ENCODE peak calls at places on chromosomes 7 and 10, in four cellular contexts. W is esophagus muscularis mucosa, C is heart left ventricle, X is breast epithelium. R is an unnamed sample.

GRCh38 chr10:4656576-4657194 is 169.3 kb upstream of the AKR1E2 start:
- DNase-seq in W (no peak), C (peak), X (peak), R (no peak)

GRCh38 chr7:133572087-133572486 is 319.2 kb downstream of the EXOC4 start:
- DNase-seq in C (no peak), X (no peak), W (no peak), R (no peak)

GRCh38 chr7:95045236-95045923 is 138.0 kb downstream of the PPP1R9A start:
- DNase-seq in W (no peak), X (no peak), C (no peak), R (no peak)

GRCh38 chr7:80018941-80019808 is 115.5 kb upstream of the GNAI1 start:
- DNase-seq in C (peak), X (no peak), W (no peak), R (no peak)

GRCh38 chr7:3464900-3465622 is 164.0 kb downstream of the SDK1 start:
- DNase-seq in X (no peak), C (no peak), W (no peak), R (no peak)

GRCh38 chr7:68800316-68800715 is 798.0 kb upstream of the AUTS2 start:
- DNase-seq in W (no peak), X (no peak), C (no peak), R (no peak)

GRCh38 chr7:55059006-55059405 is 40.2 kb downstream of the EGFR start:
- DNase-seq in W (no peak), C (no peak), X (no peak), R (no peak)

GRCh38 chr10:105806-106205 is 29.4 kb upstream of the ZMYND11 start:
- DNase-seq in W (no peak), X (no peak), C (no peak), R (no peak)

GRCh38 chr7:31106303-31107105 is 54.4 kb downstream of the ADCYAP1R1 start:
- DNase-seq in W (peak), X (peak), C (no peak), R (peak)

GRCh38 chr7:151218170-151218569 is 7.9 kb upstream of the H2BK1 start:
- DNase-seq in W (no peak), C (no peak), X (no peak), R (no peak)

GRCh38 chr10:53469383-53469782 is 696.8 kb upstream of the MBL2 start:
- DNase-seq in W (no peak), C (no peak), X (no peak), R (no peak)

GRCh38 chr10:43407576-43408330 is 1.2 kb downstream of the HNRNPF start:
- DNase-seq in X (peak), C (peak), W (peak), R (peak)

GRCh38 chr7:128020161-128020560 is 11.1 kb downstream of the LRRC4 start:
- DNase-seq in C (no peak), X (no peak), W (no peak), R (no peak)

GRCh38 chr7:44288811-44289340 is 36.5 kb downstream of the CAMK2B start:
- DNase-seq in W (no peak), C (peak), X (no peak), R (no peak)

GRCh38 chr10:119270893-119271361 is 63.6 kb downstream of the GRK5 start:
- DNase-seq in X (no peak), W (no peak), C (peak), R (no peak)

GRCh38 chr7:114929570-114929969 is 7.7 kb downstream of the MDFIC start:
- DNase-seq in C (no peak), W (no peak), X (no peak), R (no peak)

GRCh38 chr10:117663750-117664149 is 121.2 kb downstream of the EMX2 start:
- DNase-seq in C (no peak), W (no peak), X (no peak), R (peak)

GRCh38 chr10:70589762-70590662 is 12.5 kb downstream of the PRF1 start:
- DNase-seq in C (peak), X (no peak), W (peak), R (no peak)

GRCh38 chr10:3955493-3955892 is 170.5 kb upstream of the KLF6 start:
- DNase-seq in W (peak), X (no peak), C (no peak), R (no peak)

GRCh38 chr10:122181055-122181732 is 89.9 kb upstream of the BTBD16 start:
- DNase-seq in W (no peak), X (no peak), C (no peak), R (no peak)

GRCh38 chr10:89158446-89158845 is 48.7 kb downstream of the CH25H start:
- DNase-seq in C (no peak), X (no peak), W (no peak), R (no peak)

GRCh38 chr10:132349766-132350165 is 17.8 kb downstream of the LRRC27 start:
- DNase-seq in C (no peak), W (no peak), X (no peak), R (no peak)

DNA sequence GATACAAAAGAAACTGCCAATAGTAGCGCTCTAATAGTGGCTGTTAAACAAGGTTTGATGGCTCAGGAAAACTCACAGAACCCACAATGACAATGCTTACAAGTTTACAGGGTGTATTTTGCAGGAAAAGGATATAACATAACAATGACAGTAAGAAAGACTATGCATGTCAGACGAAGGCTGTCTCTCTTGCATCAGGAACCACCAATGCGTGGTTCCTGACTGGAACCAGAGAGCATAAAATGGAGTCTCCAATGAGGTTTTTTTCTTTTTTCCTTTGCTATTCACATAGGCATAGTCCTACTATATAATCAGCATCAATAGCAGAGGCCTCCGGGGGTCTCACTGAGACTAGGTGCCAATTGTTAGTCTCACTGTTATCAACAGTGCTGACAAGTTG is 120.4 kb upstream of the STEAP1 start:
- DNase-seq in C (no peak), W (no peak), X (no peak), R (no peak)
- TF ChIP-seq POLR2A in C (no peak), W (no peak), X (no peak), R (no peak)

DNA sequence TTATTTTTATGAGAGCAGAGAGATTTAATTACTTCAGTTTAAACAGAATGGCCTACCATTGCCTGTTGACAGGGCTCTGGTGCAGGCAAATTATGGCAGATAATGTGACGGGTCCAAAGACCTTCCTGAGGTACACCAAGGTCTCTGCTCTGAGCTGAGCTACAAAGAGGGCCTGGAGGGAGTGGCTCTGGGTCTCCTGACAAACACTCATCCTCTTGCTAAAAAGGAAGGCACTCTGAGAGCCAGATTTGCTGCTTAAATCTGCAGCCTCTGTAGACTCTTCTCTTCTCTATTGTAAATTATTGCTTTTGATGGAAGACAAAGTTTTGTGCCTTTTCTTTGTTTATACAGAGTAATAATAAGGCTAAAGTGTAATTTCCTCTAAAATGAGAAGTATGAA is 529.5 kb upstream of the FZD8 start:
- DNase-seq in C (no peak), W (no peak), X (no peak), R (no peak)
- H3K4me3 ChIP-seq in C (no peak), W (no peak), X (no peak), R (no peak)

GRCh38 chr10:104262055-104262454 is 6.9 kb upstream of the GSTO2 start:
- DNase-seq in W (no peak), X (no peak), C (peak), R (no peak)

GRCh38 chr10:104258209-104258608 is 3.5 kb downstream of the GSTO1 start:
- DNase-seq in W (no peak), C (no peak), X (no peak), R (no peak)

GRCh38 chr10:104259456-104259855 is 4.8 kb downstream of the GSTO1 start:
- DNase-seq in C (no peak), X (no peak), W (no peak), R (no peak)

GRCh38 chr10:104260775-104261115 is 6.1 kb downstream of the GSTO1 start:
- DNase-seq in W (no peak), X (no peak), C (no peak), R (no peak)

DNA sequence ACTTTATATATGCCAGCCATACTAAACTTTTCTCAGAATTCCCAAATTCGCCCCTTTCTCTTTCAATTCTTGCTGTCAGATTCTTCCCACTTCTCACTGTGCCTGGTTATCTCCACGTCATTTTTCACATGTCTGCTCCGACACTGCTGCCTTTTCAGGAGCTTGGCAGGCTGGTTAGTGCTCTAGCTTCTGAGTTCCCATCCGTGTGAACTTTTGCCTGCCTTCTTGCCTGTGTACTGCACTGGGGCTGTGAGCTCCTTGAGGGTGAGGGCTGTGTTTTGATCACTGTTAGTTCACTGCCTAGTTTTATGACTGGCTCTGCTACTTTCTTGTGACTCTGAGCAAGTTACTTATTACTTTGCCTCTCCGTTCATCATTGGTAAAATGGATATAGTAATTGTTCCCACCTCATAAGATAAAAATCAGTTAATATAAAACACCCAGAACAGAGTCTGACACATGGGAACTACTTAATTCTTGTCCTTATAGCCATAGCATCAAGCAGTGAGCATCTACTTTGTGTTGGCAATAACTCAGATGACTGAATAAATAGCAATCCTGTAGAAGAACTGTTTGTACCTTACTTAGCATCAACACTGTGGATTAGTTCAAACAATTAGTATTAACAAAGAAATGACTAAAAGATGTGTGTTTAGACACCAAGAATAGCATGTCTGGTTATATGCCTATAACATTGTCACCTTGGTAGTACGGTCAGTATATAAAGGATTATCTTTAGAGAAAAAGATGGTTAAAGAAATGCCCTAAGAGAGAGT is 5.5 kb downstream of the GSTO1 start:
- DNase-seq in C (peak), X (no peak), W (no peak), R (no peak)
- TF ChIP-seq CTCF in C (no peak), X (no peak), W (no peak), R (no peak)

GRCh38 chr10:93445097-93445960 is 36.8 kb downstream of the MYOF start:
- DNase-seq in X (peak), W (peak), C (peak), R (no peak)
- TF ChIP-seq POLR2A in X (peak), W (peak), C (no peak), R (no peak)

DNA sequence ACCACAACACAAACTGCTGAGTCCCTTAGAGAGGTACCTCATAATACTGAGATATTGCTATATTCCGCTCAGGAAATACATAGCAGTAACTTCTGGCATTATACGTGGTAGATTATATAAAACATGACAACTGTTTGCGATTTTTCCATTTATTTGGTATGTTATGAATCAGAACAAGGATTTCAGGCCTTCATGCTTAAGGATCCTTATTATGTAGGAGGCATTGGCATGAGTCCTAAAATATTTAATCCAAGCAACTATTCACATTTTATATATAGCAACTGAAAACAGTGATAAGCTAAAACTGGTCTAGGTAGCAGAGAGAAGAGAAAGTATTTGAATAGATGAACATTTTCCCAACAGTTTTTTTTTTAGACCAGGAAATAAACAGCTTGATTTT is 95.9 kb downstream of the ANK3 start:
- DNase-seq in W (no peak), C (no peak), X (no peak), R (no peak)
- H3K4me3 ChIP-seq in W (no peak), C (peak), X (no peak), R (no peak)

GRCh38 chr10:111598433-111599059 is 521.7 kb downstream of the ADRA2A start:
- DNase-seq in W (peak), X (no peak), C (no peak), R (no peak)

GRCh38 chr10:111595173-111595572 is 518.3 kb downstream of the ADRA2A start:
- DNase-seq in W (no peak), X (no peak), C (no peak), R (no peak)

GRCh38 chr10:111600772-111601171 is 523.9 kb downstream of the ADRA2A start:
- DNase-seq in X (peak), C (no peak), W (peak), R (no peak)
- TF ChIP-seq CTCF in X (no peak), C (no peak), W (no peak), R (no peak)

GRCh38 chr10:59907918-59908807 is 1.8 kb upstream of the CCDC6 start:
- DNase-seq in C (peak), W (no peak), X (peak), R (no peak)
- TF ChIP-seq POLR2A in C (no peak), W (no peak), X (peak), R (peak)

GRCh38 chr10:30786131-30786530 is 156.6 kb upstream of the LYZL2 start:
- DNase-seq in X (no peak), W (no peak), C (no peak), R (no peak)

GRCh38 chr10:30782543-30783461 is 153.2 kb upstream of the LYZL2 start:
- DNase-seq in X (no peak), C (peak), W (no peak), R (no peak)

GRCh38 chr10:30784896-30785605 is 155.5 kb upstream of the LYZL2 start:
- DNase-seq in X (peak), C (peak), W (peak), R (no peak)

GRCh38 chr10:30784521-30784895 is 155.0 kb upstream of the LYZL2 start:
- DNase-seq in W (no peak), C (no peak), X (no peak), R (no peak)

DNA sequence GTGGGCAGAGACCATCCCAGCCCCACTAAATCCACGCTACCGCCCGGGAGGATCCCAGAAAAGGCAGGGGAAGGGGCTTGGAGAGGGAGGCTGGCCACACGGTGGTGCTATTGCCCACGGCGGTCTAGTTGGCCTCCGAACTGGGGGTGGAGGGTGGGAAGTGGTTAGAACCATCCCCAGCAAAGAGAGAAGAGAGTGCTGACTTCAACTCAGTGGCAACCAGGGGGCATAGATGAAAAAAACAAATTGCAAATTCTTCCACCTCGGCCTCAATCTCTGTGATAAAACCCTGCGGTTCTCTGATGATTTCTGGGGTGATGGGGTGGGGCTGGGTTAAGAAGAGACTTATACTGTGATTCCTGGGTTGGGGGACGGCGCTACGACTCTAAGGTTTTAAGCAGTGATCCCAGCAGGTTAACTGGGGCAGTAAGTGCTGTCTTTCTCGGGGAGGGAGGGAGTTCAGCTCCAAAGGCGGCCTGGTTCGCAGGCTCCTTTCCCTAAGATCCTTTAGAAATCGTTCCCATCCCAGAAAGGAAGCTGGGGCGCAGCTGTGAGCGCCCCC is 154.5 kb upstream of the LYZL2 start:
- DNase-seq in W (peak), X (no peak), C (peak), R (no peak)
- H3K4me3 ChIP-seq in W (peak), X (peak), C (peak), R (peak)

R was measured in vagina.